ENCODE peak calls at places on chromosomes 5 and 9, in seven cellular contexts. A is NCI-H345, Y is IMR-90, V is H4, E is GM04504, S is lung microvascular endothelial cell, L is NCI-H1092 treated with DMSO at 0.1 percent for 48 hours. W is an unnamed sample.

GRCh38 chr5:172881691-172882370 is 47.8 kb downstream of the ERGIC1 start:
- DNase-seq in E (no peak), Y (peak), V (peak), A (no peak), S (peak), L (no peak), W (no peak)

GRCh38 chr9:91207481-91207888 is 154.2 kb downstream of the AUH start:
- DNase-seq in S (no peak), E (no peak), V (peak), Y (peak), L (no peak), A (no peak), W (no peak)

GRCh38 chr9:37913480-37914153 is 9.7 kb upstream of the SLC25A51 start:
- DNase-seq in V (peak), E (peak), Y (peak), A (peak), S (peak), L (peak), W (peak)

GRCh38 chr5:35067985-35068384 is 20.2 kb upstream of the AGXT2 start:
- DNase-seq in A (no peak), Y (peak), E (no peak), V (peak), S (no peak), L (no peak), W (no peak)

GRCh38 chr9:77793909-77794308 is 145.8 kb upstream of the GNA14 start:
- DNase-seq in L (no peak), E (peak), Y (peak), S (peak), A (peak), V (peak), W (no peak)

GRCh38 chr9:28951945-28952344 is 1378.7 kb upstream of the C9orf72 start:
- DNase-seq in V (peak), A (no peak), L (no peak), S (no peak), Y (no peak), E (no peak), W (no peak)

GRCh38 chr5:62328772-62329491 is 22.9 kb downstream of the KIF2A start:
- DNase-seq in E (no peak), S (no peak), L (no peak), Y (no peak), A (no peak), V (no peak), W (no peak)

GRCh38 chr9:35935755-35936509 is 22.0 kb downstream of the OR2S2 start:
- DNase-seq in Y (peak), E (peak), L (no peak), A (no peak), S (peak), V (no peak), W (no peak)

GRCh38 chr5:131814990-131815389 is 18.2 kb upstream of the FNIP1 start:
- DNase-seq in E (no peak), S (no peak), L (no peak), A (no peak), Y (peak), V (peak), W (no peak)

GRCh38 chr5:1507016-1507375 is 16.8 kb downstream of the LPCAT1 start:
- DNase-seq in S (no peak), E (no peak), L (no peak), Y (no peak), V (no peak), A (no peak), W (no peak)

GRCh38 chr5:40171971-40172370 is 507.7 kb upstream of the PTGER4 start:
- DNase-seq in Y (peak), S (peak), A (no peak), E (no peak), V (no peak), L (no peak), W (no peak)

GRCh38 chr5:122705876-122706275 is 69.0 kb upstream of the SNX2 start:
- DNase-seq in L (no peak), Y (no peak), E (no peak), A (no peak), V (no peak), S (no peak), W (no peak)

GRCh38 chr5:102893942-102894341 is 138.8 kb downstream of the PAM start:
- DNase-seq in L (no peak), Y (no peak), A (no peak), V (no peak), S (no peak), E (no peak), W (no peak)

GRCh38 chr9:127921592-127922120 is 4.8 kb upstream of the ST6GALNAC4 start:
- DNase-seq in V (no peak), E (no peak), L (peak), S (peak), Y (no peak), A (peak), W (no peak)

GRCh38 chr5:154260860-154261235 is 70.3 kb downstream of the GALNT10 start:
- DNase-seq in S (no peak), E (no peak), A (no peak), L (no peak), Y (no peak), V (no peak), W (no peak)

GRCh38 chr5:55480781-55481180 is 54.0 kb downstream of the PLPP1 start:
- DNase-seq in A (no peak), V (no peak), Y (peak), L (no peak), E (no peak), S (no peak), W (no peak)

GRCh38 chr9:8845376-8845775 is 1045.8 kb upstream of the DMAC1 start:
- DNase-seq in L (peak), S (no peak), E (no peak), Y (no peak), V (no peak), A (no peak), W (no peak)

GRCh38 chr9:126303488-126303887 is 23.1 kb upstream of the MVB12B start:
- DNase-seq in S (peak), Y (no peak), L (no peak), A (no peak), V (no peak), E (no peak), W (no peak)

GRCh38 chr9:134494273-134494815 is 147.3 kb upstream of the COL5A1 start:
- DNase-seq in V (no peak), S (no peak), A (no peak), Y (no peak), E (no peak), L (no peak), W (peak)

GRCh38 chr5:181024245-181025029 is 15.6 kb upstream of the BTNL9 start:
- DNase-seq in Y (no peak), S (no peak), E (no peak), V (no peak), L (no peak), A (peak), W (peak)

GRCh38 chr5:42889311-42889933 is 77.7 kb upstream of the SELENOP start:
- DNase-seq in L (peak), A (peak), Y (peak), V (peak), E (peak), S (peak), W (no peak)

GRCh38 chr5:78500028-78500427 is 139.6 kb downstream of the SCAMP1 start:
- DNase-seq in L (no peak), E (no peak), Y (no peak), V (no peak), S (no peak), A (no peak), W (no peak)

GRCh38 chr5:33565304-33565703 is 124.5 kb downstream of the TARS1 start:
- DNase-seq in E (no peak), A (no peak), Y (no peak), S (no peak), V (no peak), L (no peak), W (no peak)

GRCh38 chr9:91421987-91422765 is 1.5 kb downstream of the NFIL3 start:
- DNase-seq in L (no peak), S (peak), E (no peak), A (no peak), Y (peak), V (no peak), W (no peak)

GRCh38 chr5:102755691-102756371 is 726 bp downstream of the PAM start:
- DNase-seq in A (peak), S (peak), Y (peak), E (peak), V (peak), L (peak), W (peak)

GRCh38 chr9:20659474-20659962 is 24.5 kb upstream of the FOCAD start:
- DNase-seq in Y (no peak), A (no peak), S (no peak), E (no peak), V (no peak), L (no peak), W (no peak)

GRCh38 chr5:141668601-141669265 is 13.3 kb downstream of the ARAP3 start:
- DNase-seq in V (no peak), S (no peak), A (no peak), E (no peak), Y (peak), L (no peak), W (no peak)

GRCh38 chr5:25963251-25964008 is 1075.0 kb downstream of the CDH9 start:
- DNase-seq in Y (no peak), E (no peak), A (no peak), S (no peak), L (no peak), V (peak), W (no peak)

GRCh38 chr5:55557123-55557522 is 22.4 kb upstream of the PLPP1 start:
- DNase-seq in L (no peak), S (peak), Y (no peak), V (no peak), A (peak), E (no peak), W (no peak)

GRCh38 chr9:112754578-112754977 is 4.0 kb downstream of the SNX30 start:
- DNase-seq in V (peak), A (no peak), Y (peak), E (no peak), L (no peak), S (no peak), W (no peak)

GRCh38 chr5:58969795-58970194 is 386.9 kb downstream of the RAB3C start:
- DNase-seq in Y (no peak), A (no peak), E (no peak), V (no peak), L (no peak), S (no peak), W (no peak)